ENCODE peak calls at places on chromosome 4, in four cellular contexts. N, E, X and C are unnamed samples. For H3K9me3, the result is how much of the 10 kb centered on the place peaks cover.

GRCh38 chr4:80268081-80268823 is 1.8 kb downstream of the FGF5 start:
- DNase-seq in N (no peak), E (no peak), X (no peak), C (no peak)

GRCh38 chr4:165828928-165829327 is 44.1 kb upstream of the TLL1 start:
- DNase-seq in N (no peak), E (no peak), X (no peak), C (no peak)

GRCh38 chr4:46123872-46124755 is at the start of gene GABRG1:
- DNase-seq in N (no peak), E (no peak), X (no peak), C (no peak)

GRCh38 chr4:98653006-98653405 is 5.4 kb downstream of the TSPAN5 start:
- DNase-seq in N (no peak), E (no peak), X (no peak), C (no peak)

GRCh38 chr4:2301806-2302205 is 39.9 kb upstream of the MXD4 start:
- DNase-seq in N (no peak), E (peak), X (peak), C (no peak)

GRCh38 chr4:138190452-138190858 is 51.7 kb downstream of the SLC7A11 start:
- DNase-seq in N (no peak), E (no peak), X (no peak), C (no peak)

GRCh38 chr4:77432702-77433101 is 172.9 kb upstream of the CXCL13 start:
- DNase-seq in N (no peak), E (no peak), X (no peak), C (no peak)

GRCh38 chr4:161003418-161004057 is 1160.3 kb downstream of the FSTL5 start:
- DNase-seq in N (no peak), E (no peak), X (no peak), C (no peak)

GRCh38 chr4:21134994-21135393 is 434.7 kb downstream of the PACRGL start:
- DNase-seq in N (no peak), E (no peak), X (no peak), C (no peak)

GRCh38 chr4:123477804-123478209 is 81.2 kb downstream of the SPRY1 start:
- DNase-seq in N (no peak), E (no peak), X (no peak), C (no peak)

GRCh38 chr4:138330531-138330930 is 88.4 kb upstream of the SLC7A11 start:
- DNase-seq in N (no peak), E (no peak), X (no peak), C (no peak)

GRCh38 chr4:16516796-16517413 is 290.6 kb upstream of the TAPT1 start:
- DNase-seq in N (no peak), E (peak), X (no peak), C (no peak)

GRCh38 chr4:2934077-2934812 is 29.0 kb downstream of the NOP14 start:
- DNase-seq in N (peak), E (peak), X (peak), C (no peak)

GRCh38 chr4:178066338-178066941 is 624.2 kb upstream of the AGA start:
- DNase-seq in N (no peak), E (no peak), X (no peak), C (no peak)

GRCh38 chr4:20464381-20464780 is 212.7 kb downstream of the SLIT2 start:
- DNase-seq in N (no peak), E (no peak), X (no peak), C (no peak)

GRCh38 chr4:59180969-59181368 is 2019.2 kb upstream of the ADGRL3 start:
- DNase-seq in N (no peak), E (no peak), X (no peak), C (no peak)

GRCh38 chr4:89283226-89283974 is 24.2 kb downstream of the GPRIN3 start:
- DNase-seq in N (peak), E (no peak), X (no peak), C (no peak)

GRCh38 chr4:21046121-21046520 is 345.9 kb downstream of the PACRGL start:
- DNase-seq in N (no peak), E (no peak), X (no peak), C (no peak)

GRCh38 chr4:78131403-78131802 is 74.3 kb downstream of the FRAS1 start:
- DNase-seq in N (no peak), E (no peak), X (no peak), C (no peak)

GRCh38 chr4:93780080-93780479 is 48.5 kb upstream of the ATOH1 start:
- DNase-seq in N (no peak), E (no peak), X (no peak), C (no peak)

GRCh38 chr4:173505924-173506779 is 23.9 kb downstream of the HAND2 start:
- DNase-seq in N (no peak), E (peak), X (no peak), C (peak)

GRCh38 chr4:26452565-26453531 is 37.4 kb downstream of the CCKAR start:
- DNase-seq in N (no peak), E (no peak), X (no peak), C (no peak)

GRCh38 chr4:113328514-113328913 is 279.1 kb downstream of the ANK2 start:
- DNase-seq in N (no peak), E (no peak), X (no peak), C (no peak)

GRCh38 chr4:92303621-92304027 is at the start of gene GRID2:
- DNase-seq in N (no peak), E (no peak), X (no peak), C (no peak)

GRCh38 chr4:145956288-145956890 is 17.8 kb upstream of the ZNF827 start:
- DNase-seq in N (no peak), E (no peak), X (no peak), C (no peak)

GRCh38 chr4:98476891-98477290 is 181.5 kb downstream of the TSPAN5 start:
- DNase-seq in N (no peak), E (no peak), X (no peak), C (no peak)

GRCh38 chr4:52874948-52875347 is 12.8 kb downstream of the RASL11B start:
- DNase-seq in N (no peak), E (no peak), X (no peak), C (no peak)

GRCh38 chr4:48944252-48944651 is 37.7 kb upstream of the OCIAD2 start:
- DNase-seq in N (no peak), E (no peak), X (no peak), C (no peak)

DNA sequence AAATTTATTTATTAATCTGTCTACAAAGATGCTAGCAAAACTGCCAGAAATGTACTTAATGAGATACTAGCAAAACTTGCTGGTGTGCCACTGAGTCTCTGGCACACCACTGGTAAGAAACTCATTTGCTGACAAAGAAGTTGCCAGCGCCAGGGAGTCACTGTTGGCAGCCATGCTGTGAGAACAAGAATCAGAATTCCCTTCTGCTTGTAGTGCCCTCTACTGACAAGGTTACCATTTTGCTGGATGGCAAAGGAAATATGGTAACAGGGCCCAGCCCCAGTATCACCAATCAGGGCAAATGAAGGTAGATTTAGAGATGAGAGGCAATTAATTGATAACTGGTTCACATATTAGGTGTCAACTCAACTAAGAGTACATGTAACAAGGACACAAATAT is 750.1 kb upstream of the ADGRL3 start:
- DNase-seq in N (no peak), E (no peak), X (no peak), C (no peak)
- H3K9me3 ChIP-seq in N (under half), E (under half), X (under half), C (under half)

DNA sequence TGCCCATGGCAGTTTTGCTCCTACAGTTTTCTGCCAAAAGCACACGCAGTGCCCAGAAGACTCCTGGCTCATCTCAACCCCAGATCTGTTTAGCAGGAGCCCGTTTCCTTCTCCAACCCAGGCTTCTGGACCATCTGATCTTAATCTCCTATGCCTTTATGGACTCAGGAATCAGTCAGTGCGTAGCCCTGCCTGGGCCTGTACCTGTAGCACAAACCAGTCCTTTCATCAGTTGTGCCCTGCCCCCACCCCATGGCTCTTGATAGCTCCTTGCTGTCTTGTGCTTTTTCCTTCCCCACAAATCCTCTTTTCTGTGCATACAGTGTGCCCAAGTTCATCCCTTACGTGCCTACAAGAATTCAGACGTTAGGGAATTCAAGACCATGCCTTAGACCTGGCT is 1.5 kb downstream of the ZNF718 start:
- DNase-seq in N (no peak), E (no peak), X (no peak), C (no peak)
- H3K9me3 ChIP-seq in N (under half), E (under half), X (half or more), C (under half)

GRCh38 chr4:140013088-140013487 is 140.9 kb downstream of the MAML3 start:
- DNase-seq in N (no peak), E (no peak), X (no peak), C (no peak)
- H3K9me3 ChIP-seq in N (under half), E (under half), X (under half), C (under half)

DNA sequence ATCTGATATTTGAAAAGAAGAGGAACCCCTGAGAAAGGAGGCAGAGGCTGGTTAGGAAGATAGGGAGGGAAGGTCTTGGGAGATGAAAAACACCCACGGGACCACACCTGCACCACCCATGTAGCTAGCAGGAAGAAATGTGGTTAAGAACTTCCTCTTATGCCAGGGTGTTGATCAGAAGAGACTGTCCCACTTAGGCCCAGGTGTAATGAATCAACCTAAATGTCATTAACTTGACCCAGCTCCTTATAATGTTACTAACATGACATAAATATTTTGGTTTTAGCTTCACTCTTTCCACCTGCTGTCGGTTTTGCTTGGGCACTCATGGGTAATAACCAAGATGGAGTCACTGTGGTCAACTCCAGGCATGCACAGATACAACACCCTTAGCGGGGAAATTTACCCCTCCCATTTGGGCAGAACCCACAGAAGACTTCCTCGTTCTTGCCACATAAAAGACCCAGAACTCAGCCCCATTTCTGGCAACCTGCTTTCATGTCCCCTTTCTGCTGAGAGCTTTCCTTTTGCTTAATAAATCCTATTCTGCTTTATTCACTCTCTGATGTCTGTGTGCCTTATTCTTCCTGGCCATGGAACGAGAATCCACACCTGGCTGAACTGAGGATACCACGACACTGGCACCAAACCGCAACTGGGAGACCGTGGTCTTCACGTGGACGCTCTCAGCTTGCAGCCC is 46.8 kb downstream of the ZNF141 start:
- DNase-seq in N (no peak), E (no peak), X (no peak), C (no peak)
- H3K9me3 ChIP-seq in N (under half), E (under half), X (half or more), C (half or more)

GRCh38 chr4:132417220-132417619 is 731.9 kb upstream of the PCDH10 start:
- DNase-seq in N (no peak), E (no peak), X (no peak), C (no peak)
- H3K9me3 ChIP-seq in N (under half), E (under half), X (under half), C (under half)

GRCh38 chr4:7571001-7571400 is 136.3 kb upstream of the PSAPL1 start:
- DNase-seq in N (no peak), E (no peak), X (no peak), C (no peak)

GRCh38 chr4:7570156-7570778 is 135.5 kb upstream of the PSAPL1 start:
- DNase-seq in N (no peak), E (no peak), X (no peak), C (no peak)

GRCh38 chr4:7573692-7574091 is 139.0 kb upstream of the PSAPL1 start:
- DNase-seq in N (no peak), E (no peak), X (no peak), C (no peak)

GRCh38 chr4:7575426-7575825 is 140.7 kb upstream of the PSAPL1 start:
- DNase-seq in N (no peak), E (no peak), X (no peak), C (no peak)

DNA sequence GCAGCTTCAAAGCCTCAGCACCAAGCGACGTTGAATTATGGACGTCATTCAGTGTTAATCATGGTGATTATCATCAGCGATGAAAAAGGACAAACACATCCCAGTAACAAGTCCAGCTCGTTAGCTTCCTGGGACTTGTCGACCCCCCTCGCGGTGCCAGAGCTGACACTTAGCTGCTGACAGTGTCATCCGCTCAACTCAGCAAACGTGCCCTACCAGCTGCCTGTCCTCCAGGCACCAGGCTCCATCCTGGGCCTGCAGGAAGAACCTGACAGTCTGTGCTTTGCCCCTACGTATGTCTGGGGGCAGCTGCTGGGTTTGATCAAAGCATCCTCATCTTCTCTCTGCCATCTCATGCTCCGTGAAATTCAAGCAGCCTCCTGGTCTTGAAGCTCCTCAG is 137.0 kb upstream of the PSAPL1 start:
- DNase-seq in N (no peak), E (no peak), X (no peak), C (no peak)
- H3K9me3 ChIP-seq in N (under half), E (under half), X (under half), C (under half)